ENCODE peak calls at places on chromosomes 11 and 22, in five cellular contexts. Y is GM23248, I is iPS DF 6.9, H is HFF-Myc, V is choroid plexus epithelial cell. U is an unnamed sample.

GRCh38 chr22:26168199-26168915 is 905 bp upstream of the SEZ6L start:
- DNase-seq in V (no peak), H (no peak), I (no peak), Y (no peak), U (no peak)

GRCh38 chr11:115765803-115766239 is 261.6 kb upstream of the CADM1 start:
- DNase-seq in V (no peak), Y (peak), I (no peak), H (no peak), U (peak)

GRCh38 chr22:39514373-39514973 is 5.9 kb upstream of the ATF4 start:
- DNase-seq in I (no peak), Y (peak), V (peak), H (no peak), U (peak)

GRCh38 chr11:96376796-96377195 is 12.9 kb downstream of the CCDC82 start:
- DNase-seq in Y (no peak), I (no peak), H (no peak), V (no peak), U (no peak)

GRCh38 chr11:14905104-14906033 is 13.3 kb upstream of the CYP2R1 start:
- DNase-seq in V (peak), H (no peak), I (no peak), Y (peak), U (peak)

GRCh38 chr11:2844116-2844515 is 41.5 kb downstream of the CDKN1C start:
- DNase-seq in I (no peak), Y (no peak), V (no peak), H (no peak), U (no peak)

GRCh38 chr22:37163618-37164534 is 14.2 kb upstream of the IL2RB start:
- DNase-seq in Y (no peak), V (no peak), I (no peak), H (no peak), U (no peak)

GRCh38 chr22:39985383-39986045 is 9.2 kb upstream of the FAM83F start:
- DNase-seq in Y (no peak), V (no peak), H (no peak), I (no peak), U (no peak)

GRCh38 chr22:42937164-42937854 is 77.6 kb downstream of the PACSIN2 start:
- DNase-seq in Y (peak), H (peak), I (no peak), V (peak), U (peak)

GRCh38 chr11:22666700-22667439 is 459 bp downstream of the GAS2 start:
- DNase-seq in H (no peak), I (peak), V (peak), Y (peak), U (peak)

GRCh38 chr22:50318698-50319411 is 8.0 kb downstream of the DENND6B start:
- DNase-seq in I (no peak), V (no peak), Y (no peak), H (no peak), U (no peak)

GRCh38 chr11:35016939-35017338 is 100.5 kb downstream of the PDHX start:
- DNase-seq in I (no peak), H (no peak), Y (no peak), V (no peak), U (no peak)

GRCh38 chr11:112005422-112006094 is 19.6 kb upstream of the DLAT start:
- DNase-seq in H (no peak), V (no peak), I (no peak), Y (no peak), U (no peak)

GRCh38 chr11:11461473-11461872 is 108.4 kb upstream of the CSNK2A3 start:
- DNase-seq in I (no peak), Y (no peak), V (no peak), H (no peak), U (no peak)

GRCh38 chr22:20918663-20919220 is 1.5 kb downstream of the CRKL start:
- DNase-seq in Y (peak), I (no peak), H (no peak), V (no peak), U (peak)

GRCh38 chr11:132131962-132132361 is 761.5 kb downstream of the NTM start:
- DNase-seq in H (no peak), I (no peak), Y (no peak), V (no peak), U (no peak)

GRCh38 chr11:41789376-41789775 is 329.9 kb upstream of the LRRC4C start:
- DNase-seq in Y (no peak), H (no peak), I (no peak), V (no peak), U (no peak)

GRCh38 chr11:68928108-68928429 is 24.4 kb downstream of the IGHMBP2 start:
- DNase-seq in V (no peak), Y (no peak), I (no peak), H (no peak), U (no peak)

GRCh38 chr11:36398261-36398953 is 102.3 kb downstream of the PRR5L start:
- DNase-seq in V (no peak), H (no peak), I (no peak), Y (no peak), U (no peak)

GRCh38 chr11:12287009-12287373 is 90.4 kb upstream of the PARVA start:
- DNase-seq in V (peak), H (peak), I (no peak), Y (peak), U (peak)

GRCh38 chr22:47736166-47737034 is 974.0 kb downstream of the TBC1D22A start:
- DNase-seq in H (no peak), Y (no peak), I (no peak), V (no peak), U (no peak)
- H3K4me3 ChIP-seq in H (no peak), Y (no peak), I (no peak), V (no peak), U (no peak)

GRCh38 chr11:72238492-72239295 is 5.3 kb downstream of the PHOX2A start:
- DNase-seq in Y (no peak), V (no peak), H (no peak), I (no peak), U (no peak)
- H3K4me3 ChIP-seq in Y (no peak), V (no peak), H (no peak), I (no peak), U (no peak)

GRCh38 chr11:114084414-114084813 is 24.9 kb downstream of the ZBTB16 start:
- DNase-seq in I (no peak), H (no peak), V (no peak), Y (no peak), U (no peak)

GRCh38 chr11:114082415-114082748 is 22.9 kb downstream of the ZBTB16 start:
- DNase-seq in V (peak), Y (peak), H (no peak), I (no peak), U (peak)

GRCh38 chr11:114083256-114084252 is 24.0 kb downstream of the ZBTB16 start:
- DNase-seq in H (no peak), I (no peak), Y (no peak), V (no peak), U (no peak)

GRCh38 chr11:114081641-114082414 is 22.3 kb downstream of the ZBTB16 start:
- DNase-seq in V (peak), H (no peak), Y (peak), I (no peak), U (peak)

GRCh38 chr11:114082767-114083181 is 23.3 kb downstream of the ZBTB16 start:
- DNase-seq in H (no peak), I (no peak), Y (no peak), V (no peak), U (no peak)
- H3K4me3 ChIP-seq in H (no peak), I (no peak), Y (no peak), V (no peak), U (no peak)

DNA sequence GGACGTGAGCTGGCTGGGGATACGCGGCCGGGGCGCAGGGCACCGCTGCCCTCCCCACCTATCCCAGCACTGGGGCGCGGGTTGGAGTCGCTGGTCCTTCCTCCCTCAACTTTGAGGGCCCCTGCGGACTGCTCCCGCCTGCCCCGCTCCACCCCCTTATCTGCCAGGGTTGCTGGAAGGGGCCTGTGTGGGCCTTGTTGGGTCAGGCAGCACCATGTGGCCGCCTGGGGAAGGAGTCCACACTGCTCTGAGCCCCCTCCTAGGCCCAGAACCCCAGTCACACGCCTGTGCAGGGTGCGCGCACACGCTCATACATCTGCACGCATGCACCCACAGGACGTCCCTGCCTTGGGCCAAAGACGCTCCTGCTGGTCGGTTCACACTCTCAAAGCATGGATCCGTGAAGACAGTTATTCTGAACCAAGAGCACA is 595 bp downstream of the TUB start:
- DNase-seq in I (no peak), V (peak), H (no peak), Y (peak), U (peak)
- H3K4me3 ChIP-seq in I (peak), V (peak), H (peak), Y (peak), U (peak)

U was measured in adipocyte.